ENCODE peak calls at places on chromosomes 7 and 10, in seven cellular contexts. W is AG09319, J is mammary epithelial cell, T is ovary, P is brain microvascular endothelial cell, U is coronary artery, X is nephron progenitor cell. C is an unnamed sample.

GRCh38 chr10:90413196-90413595 is 444.6 kb downstream of the HTR7 start:
- DNase-seq in X (no peak), T (no peak), U (no peak), J (peak; percentile 25), P (no peak), W (no peak), C (no peak)

GRCh38 chr7:21426286-21426957 is 1.5 kb upstream of the SP4 start:
- DNase-seq in P (no peak), X (no peak), W (no peak), U (no peak), J (peak; percentile 23), T (no peak), C (no peak)

GRCh38 chr7:114243019-114243507 is 171.6 kb upstream of the FOXP2 start:
- DNase-seq in U (no peak), T (no peak), J (peak; percentile 10), W (no peak), P (peak; percentile 35), X (no peak), C (no peak)

GRCh38 chr7:26127411-26127810 is 24.6 kb upstream of the NFE2L3 start:
- DNase-seq in X (no peak), P (no peak), W (no peak), J (no peak), U (no peak), T (no peak), C (no peak)

GRCh38 chr10:24277771-24278518 is 69.0 kb downstream of the KIAA1217 start:
- DNase-seq in U (no peak), X (no peak), J (peak; percentile 61), T (no peak), W (no peak), P (no peak), C (no peak)

GRCh38 chr10:103843854-103844567 is 11.4 kb downstream of the SH3PXD2A start:
- DNase-seq in X (no peak), W (peak; percentile 58), J (no peak), P (no peak), T (no peak), U (peak; percentile 82), C (no peak)

GRCh38 chr7:111760043-111760442 is 197.8 kb upstream of the IMMP2L start:
- DNase-seq in W (no peak), X (no peak), U (no peak), J (no peak), T (no peak), P (no peak), C (no peak)

GRCh38 chr7:99794585-99795502 is 10.9 kb upstream of the CYP3A4 start:
- DNase-seq in T (no peak), W (no peak), U (no peak), X (no peak), P (peak; percentile 6), J (no peak), C (no peak)

DNA sequence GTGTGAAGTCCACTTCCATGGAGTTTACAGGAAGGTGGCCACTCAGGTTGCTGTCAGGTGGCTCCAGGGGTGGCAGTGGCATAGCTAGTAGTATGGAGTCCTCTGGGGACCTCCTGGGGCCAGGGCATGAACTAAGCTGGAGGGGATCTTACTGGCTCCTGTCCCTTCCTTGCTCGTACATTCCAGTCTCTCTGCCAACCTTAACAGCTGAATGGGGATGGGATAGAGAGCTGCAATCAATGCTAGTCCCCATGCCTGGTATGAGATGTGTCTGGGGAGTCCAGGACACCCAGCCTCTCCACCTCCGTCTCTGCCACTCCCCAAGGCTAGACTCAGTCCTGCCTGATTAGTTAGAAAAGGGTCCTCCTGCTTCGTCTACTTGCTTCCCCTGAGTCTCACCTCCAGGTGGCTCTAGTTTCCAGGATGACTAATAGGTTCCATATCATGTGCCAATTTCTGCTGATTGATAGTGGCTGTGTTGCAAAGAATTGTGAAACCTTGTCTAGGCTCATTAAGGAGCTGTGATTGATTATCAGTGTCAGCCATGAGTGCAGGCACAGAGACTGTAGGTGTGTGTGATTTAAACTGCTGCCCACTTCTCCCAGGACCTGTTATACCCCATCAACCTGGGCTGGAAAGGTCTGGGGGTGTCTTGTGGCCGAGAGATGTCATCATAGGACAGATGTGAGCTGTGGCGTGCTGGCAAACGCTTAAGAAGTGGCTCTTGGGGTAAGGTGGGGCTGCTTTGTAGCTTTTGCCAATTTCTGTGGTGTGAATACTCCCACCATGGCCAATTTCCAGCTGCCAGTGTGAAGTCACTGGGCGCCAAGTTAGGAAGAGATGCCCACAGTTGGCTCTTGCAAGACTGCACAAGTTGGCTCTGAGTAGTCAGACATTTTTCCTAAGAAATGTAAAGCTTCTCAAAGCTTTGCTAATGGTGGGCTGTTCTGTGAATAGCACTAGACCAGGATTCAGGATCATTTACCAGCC is 59.8 kb downstream of the COL13A1 start:
- DNase-seq in X (no peak), J (peak; percentile 92), P (peak; percentile 62), T (no peak), W (peak; percentile 70), U (no peak), C (no peak)
- TF ChIP-seq CTCF in X (no peak), J (peak; percentile 67), P (peak; percentile 67), T (no peak), W (peak; percentile 35), U (no peak), C (peak; percentile 39)

DNA sequence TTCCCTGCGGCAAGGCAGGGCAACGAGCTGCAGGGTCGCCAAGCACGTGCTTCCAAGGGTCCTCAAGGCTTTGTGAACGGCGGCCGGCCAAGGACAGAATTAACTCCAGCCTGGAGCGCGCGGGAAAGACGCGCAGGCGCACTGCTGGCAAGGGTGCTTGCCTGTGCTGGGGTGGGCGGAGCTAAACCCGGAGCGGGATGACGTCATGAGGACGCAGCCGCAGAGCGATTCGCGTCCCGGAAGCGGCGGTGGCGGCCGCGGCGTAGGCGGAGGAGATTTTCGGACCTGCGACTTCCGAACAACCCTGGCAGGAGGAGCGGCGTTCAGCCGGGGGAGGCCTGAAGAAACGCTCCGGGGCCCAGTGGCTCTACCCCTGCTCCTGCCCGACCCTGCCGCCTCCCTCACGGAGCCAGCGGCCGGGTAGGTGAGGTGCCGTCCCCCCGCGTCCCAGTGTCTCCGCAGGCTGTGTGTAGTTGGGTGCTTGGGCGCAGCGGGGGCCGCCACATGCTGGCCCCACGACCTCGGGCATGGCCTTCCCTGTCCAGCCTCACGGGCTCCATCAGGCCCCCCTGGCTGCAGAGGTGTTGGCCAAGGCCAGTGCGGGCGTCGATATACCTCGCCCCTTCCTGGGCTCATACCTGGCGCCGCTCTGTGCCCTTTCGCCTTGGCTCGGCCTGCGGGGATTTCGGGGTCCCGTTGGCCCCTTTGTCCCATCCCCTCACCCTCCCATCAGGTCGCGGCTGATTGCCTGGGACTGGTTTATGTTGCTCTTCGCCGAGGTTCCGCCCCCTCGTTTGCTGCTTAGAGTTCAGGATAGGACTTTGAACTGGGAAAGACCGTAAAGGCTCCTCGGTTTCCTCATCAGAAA is at the start of gene ZFYVE27:
- DNase-seq in W (peak; percentile 80), P (peak; percentile 91), X (peak; percentile 98), T (peak; percentile 97), J (peak; percentile 90), U (peak; percentile 94), C (peak; percentile 96)
- TF ChIP-seq CTCF in W (no peak), P (no peak), X (no peak), T (no peak), J (no peak), U (no peak), C (peak; percentile 20)

GRCh38 chr7:46791180-46791579 is 790.7 kb downstream of the TNS3 start:
- DNase-seq in W (no peak), X (no peak), J (no peak), T (no peak), U (no peak), P (no peak), C (no peak)

GRCh38 chr7:46781901-46782439 is 799.9 kb downstream of the TNS3 start:
- DNase-seq in W (no peak), U (no peak), J (no peak), P (peak; percentile 83), T (no peak), X (no peak), C (no peak)

GRCh38 chr7:46784746-46785145 is 797.2 kb downstream of the TNS3 start:
- DNase-seq in U (no peak), T (no peak), P (peak; percentile 57), X (no peak), J (peak; percentile 90), W (no peak), C (no peak)

GRCh38 chr7:46786995-46787394 is 794.9 kb downstream of the TNS3 start:
- DNase-seq in U (no peak), X (no peak), W (no peak), P (no peak), T (no peak), J (no peak), C (no peak)

DNA sequence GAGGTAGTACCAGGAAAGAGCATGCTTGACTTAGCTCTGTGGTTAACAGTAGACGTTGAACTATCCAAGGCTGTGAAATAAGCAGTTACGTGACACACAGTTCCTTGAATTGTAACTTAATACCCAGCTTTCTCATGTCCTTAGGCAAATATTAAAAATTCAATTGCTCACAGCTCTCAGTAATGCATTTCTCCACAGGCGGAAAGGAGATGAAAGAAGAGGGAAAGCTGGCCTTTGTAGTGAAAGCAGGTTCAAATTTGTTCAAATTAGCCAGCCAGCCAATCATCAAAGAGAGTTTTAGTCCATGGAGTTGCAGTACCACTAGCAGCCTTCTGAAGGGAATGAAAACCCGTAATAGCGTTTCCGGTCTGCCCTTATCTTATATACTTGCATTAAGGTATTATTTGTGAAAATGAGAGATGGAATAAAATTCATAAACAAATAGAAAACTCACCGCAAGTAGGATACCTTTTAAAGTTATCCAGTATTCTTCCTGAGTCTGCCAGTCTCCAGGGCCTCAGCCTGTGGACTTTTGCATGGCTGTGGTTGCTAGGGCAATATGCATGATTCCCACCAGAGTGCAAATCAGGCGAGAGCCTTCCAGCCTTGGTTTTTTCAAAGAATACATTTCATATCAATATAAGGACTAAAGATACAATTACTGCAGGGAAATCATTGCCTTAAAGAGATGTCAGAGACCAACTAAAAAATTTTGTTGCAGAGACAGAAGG is 795.5 kb downstream of the TNS3 start:
- DNase-seq in W (peak; percentile 42), T (no peak), X (no peak), U (no peak), J (peak; percentile 88), P (peak; percentile 60), C (no peak)
- TF ChIP-seq CTCF in W (no peak), T (no peak), X (no peak), U (no peak), J (peak; percentile 2), P (peak; percentile 14), C (peak; percentile 9)

GRCh38 chr10:107733328-107733727 is 568.8 kb upstream of the SORCS1 start:
- DNase-seq in W (no peak), P (no peak), U (no peak), X (no peak), J (peak; percentile 77), T (no peak), C (no peak)

GRCh38 chr10:107733731-107734130 is 569.2 kb upstream of the SORCS1 start:
- DNase-seq in T (no peak), J (no peak), P (no peak), U (no peak), W (no peak), X (no peak), C (no peak)

GRCh38 chr10:107727762-107728317 is 563.3 kb upstream of the SORCS1 start:
- DNase-seq in T (no peak), X (no peak), U (no peak), P (no peak), W (peak; percentile 41), J (peak; percentile 35), C (no peak)

GRCh38 chr10:107732045-107732444 is 567.5 kb upstream of the SORCS1 start:
- DNase-seq in X (no peak), U (no peak), W (no peak), J (no peak), P (no peak), T (no peak), C (no peak)

DNA sequence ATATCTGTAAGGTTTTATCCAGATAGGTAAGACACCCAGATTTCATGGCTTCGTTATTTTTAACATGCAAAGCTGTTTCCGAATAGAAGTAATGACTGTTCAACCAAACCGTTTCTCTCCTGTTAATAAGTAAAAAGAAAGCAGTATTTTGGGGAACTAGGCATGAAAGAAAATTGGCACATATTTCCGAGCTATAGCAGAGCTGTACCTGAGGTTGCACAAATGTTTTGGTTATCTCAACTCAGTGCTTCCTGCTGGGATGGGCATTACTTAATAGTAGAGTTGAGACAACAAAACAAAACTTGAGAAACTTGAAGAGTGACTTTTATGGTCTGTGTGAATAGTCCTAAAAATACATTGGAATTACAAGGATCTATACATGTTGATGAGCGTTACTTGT is 564.3 kb upstream of the SORCS1 start:
- DNase-seq in P (no peak), U (no peak), T (no peak), W (no peak), X (no peak), J (peak; percentile 73), C (no peak)
- TF ChIP-seq CTCF in P (no peak), U (no peak), T (no peak), W (no peak), X (no peak), J (no peak), C (no peak)

C was measured in progenitor cell of endocrine pancreas.